ENCODE peak calls at places on chromosomes 5 and 9, in ten cellular contexts. P is ovary; X is Peyer's patch; W is MM.1S; Y is heart left ventricle; G is CD8-positive, alpha-beta T cell; U is body of pancreas; N is cardiac muscle cell; I is tibial artery; R is A549. A is an unnamed sample.

GRCh38 chr9:84266087-84266561 is 74.4 kb downstream of the SLC28A3 start:
- DNase-seq in U (peak), W (no peak), P (no peak), X (no peak), G (no peak), Y (no peak), N (no peak), R (peak), I (no peak), A (no peak)

GRCh38 chr9:114205171-114206015 is 50.1 kb downstream of the COL27A1 start:
- DNase-seq in N (no peak), G (no peak), R (no peak), W (no peak), X (no peak), I (peak), U (no peak), Y (no peak), P (no peak), A (no peak)

GRCh38 chr5:65796269-65796668 is 74.3 kb downstream of the NLN start:
- DNase-seq in N (no peak), X (no peak), Y (no peak), W (no peak), R (no peak), P (no peak), U (no peak), I (no peak), G (no peak), A (no peak)

GRCh38 chr9:121888438-121888775 is 204.7 kb downstream of the TTLL11 start:
- DNase-seq in P (peak), U (peak), R (peak), W (no peak), G (no peak), Y (no peak), N (no peak), X (no peak), I (no peak), A (no peak)

GRCh38 chr5:93299596-93300308 is 281.3 kb downstream of the NR2F1-AS1 start:
- DNase-seq in W (no peak), P (no peak), R (no peak), U (no peak), I (no peak), X (no peak), N (no peak), G (no peak), Y (no peak), A (no peak)

GRCh38 chr5:5609935-5610334 is 187.5 kb downstream of the ICE1 start:
- DNase-seq in U (no peak), I (no peak), W (no peak), P (no peak), Y (no peak), R (no peak), X (no peak), N (no peak), G (no peak), A (no peak)

GRCh38 chr5:179927834-179928233 is 20.1 kb upstream of the TBC1D9B start:
- DNase-seq in N (no peak), I (no peak), W (no peak), P (no peak), Y (no peak), U (no peak), G (no peak), R (no peak), X (no peak), A (no peak)

GRCh38 chr9:72579880-72580570 is 58.6 kb downstream of the TMC1 start:
- DNase-seq in W (no peak), X (no peak), N (no peak), R (no peak), P (no peak), G (no peak), Y (no peak), U (no peak), I (no peak), A (no peak)

GRCh38 chr5:179368806-179369529 is 23.7 kb upstream of the ADAMTS2 start:
- DNase-seq in U (no peak), G (no peak), W (no peak), R (no peak), Y (no peak), P (no peak), I (peak), X (no peak), N (no peak), A (no peak)

GRCh38 chr9:120918931-120919638 is 7.5 kb downstream of the TRAF1 start:
- DNase-seq in U (no peak), Y (no peak), P (no peak), G (no peak), W (no peak), X (no peak), R (no peak), N (peak), I (peak), A (no peak)

GRCh38 chr5:172380992-172381643 is 73.2 kb downstream of the SH3PXD2B start:
- DNase-seq in W (no peak), R (no peak), X (peak), G (no peak), U (peak), Y (peak), P (peak), I (peak), N (no peak), A (no peak)

GRCh38 chr9:33620738-33621439 is 96.8 kb downstream of the ANKRD18B start:
- DNase-seq in U (no peak), X (no peak), I (no peak), W (no peak), P (no peak), Y (no peak), N (peak), G (no peak), R (no peak), A (no peak)

GRCh38 chr9:101093620-101094019 is 65.1 kb downstream of the PLPPR1 start:
- DNase-seq in G (no peak), Y (no peak), P (no peak), N (no peak), I (no peak), X (no peak), R (no peak), W (no peak), U (no peak), A (no peak)

GRCh38 chr9:85978496-85978895 is 37.5 kb downstream of the NAA35 start:
- DNase-seq in N (no peak), Y (no peak), P (no peak), W (no peak), I (no peak), U (no peak), G (no peak), X (no peak), R (no peak), A (no peak)

GRCh38 chr9:70883056-70883455 is 238.4 kb downstream of the TRPM3 start:
- DNase-seq in W (no peak), G (no peak), N (no peak), I (no peak), Y (no peak), P (no peak), R (no peak), X (no peak), U (no peak), A (no peak)

GRCh38 chr5:173318338-173318737 is 9.9 kb downstream of the STC2 start:
- DNase-seq in X (no peak), W (no peak), P (no peak), I (no peak), U (no peak), Y (no peak), R (no peak), N (no peak), G (no peak), A (no peak)

GRCh38 chr5:34053133-34053532 is 10.1 kb upstream of the C1QTNF3 start:
- DNase-seq in N (no peak), I (no peak), U (no peak), W (no peak), P (no peak), X (no peak), Y (no peak), R (no peak), G (no peak), A (no peak)

GRCh38 chr9:116647515-116647809 is 39.6 kb upstream of the TRIM32 start:
- DNase-seq in I (peak), P (no peak), U (peak), N (no peak), G (no peak), X (no peak), R (no peak), W (no peak), Y (peak), A (no peak)

GRCh38 chr5:57386958-57387357 is 95.7 kb downstream of the ACTBL2 start:
- DNase-seq in P (no peak), R (no peak), U (no peak), N (peak), W (no peak), I (no peak), X (no peak), G (no peak), Y (no peak), A (no peak)

GRCh38 chr5:164799391-164799790 is 1294.0 kb downstream of the MAT2B start:
- DNase-seq in W (peak), X (no peak), G (no peak), P (no peak), R (no peak), U (no peak), Y (no peak), N (no peak), I (no peak), A (no peak)

GRCh38 chr9:86353591-86354047 is 591 bp downstream of the TUT7 start:
- DNase-seq in Y (no peak), R (peak), U (peak), P (no peak), X (no peak), I (no peak), N (peak), W (peak), G (no peak), A (peak)

GRCh38 chr5:73230264-73231244 is 57.6 kb downstream of the TMEM174 start:
- DNase-seq in R (no peak), I (no peak), Y (no peak), W (no peak), G (no peak), N (peak), X (no peak), U (no peak), P (no peak), A (no peak)

GRCh38 chr5:65933295-65933694 is 6.9 kb downstream of the ERBIN start:
- DNase-seq in W (no peak), U (no peak), N (no peak), P (no peak), X (no peak), G (no peak), I (no peak), Y (no peak), R (no peak), A (no peak)

GRCh38 chr9:38164659-38165221 is 95.7 kb upstream of the SHB start:
- DNase-seq in N (no peak), P (no peak), R (no peak), X (no peak), U (no peak), I (no peak), G (no peak), W (no peak), Y (no peak), A (no peak)

GRCh38 chr5:87113848-87114247 is 153.8 kb upstream of the RASA1 start:
- DNase-seq in G (no peak), Y (no peak), U (no peak), N (no peak), W (no peak), P (no peak), I (no peak), R (no peak), X (no peak), A (no peak)

GRCh38 chr5:35954175-35954574 is 15.8 kb upstream of the CAPSL start:
- DNase-seq in P (no peak), R (no peak), X (no peak), N (no peak), G (no peak), I (no peak), W (no peak), Y (no peak), U (no peak), A (no peak)

GRCh38 chr5:173454381-173454763 is 126.2 kb upstream of the STC2 start:
- DNase-seq in U (no peak), P (no peak), Y (no peak), I (no peak), X (no peak), N (no peak), R (peak), G (no peak), W (no peak), A (no peak)

GRCh38 chr5:132017316-132017715 is 5.9 kb upstream of the ACSL6 start:
- DNase-seq in R (no peak), U (no peak), Y (no peak), X (no peak), W (peak), P (no peak), G (no peak), I (no peak), N (no peak), A (no peak)

GRCh38 chr9:137411670-137412380 is 11.1 kb downstream of the EXD3 start:
- DNase-seq in U (peak), R (peak), Y (peak), X (peak), G (peak), P (peak), N (no peak), I (peak), W (peak), A (no peak)

GRCh38 chr9:88396836-88397577 is 8.8 kb downstream of the SPIN1 start:
- DNase-seq in I (no peak), U (no peak), P (no peak), W (no peak), X (no peak), N (no peak), Y (no peak), G (no peak), R (no peak), A (no peak)

GRCh38 chr5:15137414-15137813 is 265.8 kb upstream of the ANKH start:
- DNase-seq in W (no peak), Y (no peak), G (no peak), N (no peak), U (no peak), P (no peak), R (no peak), X (no peak), I (no peak), A (no peak)

GRCh38 chr9:87831159-87831558 is 51.5 kb upstream of the SPATA31E1 start:
- DNase-seq in P (no peak), N (no peak), W (no peak), X (no peak), U (no peak), Y (no peak), I (no peak), R (no peak), G (no peak), A (no peak)

GRCh38 chr9:129027685-129028191 is 393 bp downstream of the SH3GLB2 start:
- DNase-seq in Y (no peak), W (peak), G (peak), R (peak), U (peak), N (no peak), P (peak), X (peak), I (peak), A (peak)

GRCh38 chr9:135498381-135499126 is 1.9 kb upstream of the MRPS2 start:
- DNase-seq in I (no peak), Y (no peak), W (no peak), U (no peak), G (no peak), X (no peak), R (no peak), N (no peak), P (no peak), A (no peak)

DNA sequence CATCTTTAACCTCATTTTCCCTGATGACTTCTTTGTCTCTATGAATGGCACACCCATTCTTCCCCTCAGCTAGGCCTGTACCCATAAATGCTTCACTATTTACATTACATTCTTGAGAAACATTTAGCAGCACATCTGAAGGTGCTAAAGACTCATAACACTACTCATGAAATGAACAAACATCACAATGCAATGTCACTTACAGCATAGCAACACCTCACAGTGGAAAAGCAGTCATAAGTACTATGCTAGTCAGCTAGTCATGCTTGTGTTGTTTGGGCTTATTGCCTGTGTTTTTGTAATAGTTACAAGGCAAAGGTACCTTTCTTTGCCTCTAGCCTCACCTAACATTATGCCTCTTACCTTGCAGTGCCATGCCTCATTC is 228.9 kb downstream of the KIAA0825 start:
- DNase-seq in W (no peak), N (no peak), R (no peak), X (no peak), P (no peak), I (no peak), G (no peak), Y (no peak), U (no peak), A (no peak)
- TF ChIP-seq CTCF in W (no peak), N (no peak), R (no peak), X (no peak), P (no peak), I (no peak), G (no peak), Y (no peak), U (no peak), A (no peak)

GRCh38 chr5:54743581-54743980 is 226.0 kb downstream of the SNX18 start:
- DNase-seq in U (no peak), R (no peak), N (no peak), Y (no peak), G (no peak), I (no peak), X (no peak), W (no peak), P (no peak), A (no peak)

GRCh38 chr5:54746346-54746745 is 228.8 kb downstream of the SNX18 start:
- DNase-seq in N (no peak), U (no peak), P (no peak), R (no peak), X (no peak), I (no peak), G (no peak), Y (no peak), W (no peak), A (no peak)

GRCh38 chr5:54745599-54745998 is 228.0 kb downstream of the SNX18 start:
- DNase-seq in I (no peak), W (no peak), X (no peak), U (no peak), Y (no peak), G (no peak), N (no peak), R (no peak), P (peak), A (no peak)

GRCh38 chr5:54742417-54742889 is 224.9 kb downstream of the SNX18 start:
- DNase-seq in I (no peak), X (no peak), U (peak), Y (no peak), G (no peak), N (peak), W (peak), R (peak), P (no peak), A (no peak)

DNA sequence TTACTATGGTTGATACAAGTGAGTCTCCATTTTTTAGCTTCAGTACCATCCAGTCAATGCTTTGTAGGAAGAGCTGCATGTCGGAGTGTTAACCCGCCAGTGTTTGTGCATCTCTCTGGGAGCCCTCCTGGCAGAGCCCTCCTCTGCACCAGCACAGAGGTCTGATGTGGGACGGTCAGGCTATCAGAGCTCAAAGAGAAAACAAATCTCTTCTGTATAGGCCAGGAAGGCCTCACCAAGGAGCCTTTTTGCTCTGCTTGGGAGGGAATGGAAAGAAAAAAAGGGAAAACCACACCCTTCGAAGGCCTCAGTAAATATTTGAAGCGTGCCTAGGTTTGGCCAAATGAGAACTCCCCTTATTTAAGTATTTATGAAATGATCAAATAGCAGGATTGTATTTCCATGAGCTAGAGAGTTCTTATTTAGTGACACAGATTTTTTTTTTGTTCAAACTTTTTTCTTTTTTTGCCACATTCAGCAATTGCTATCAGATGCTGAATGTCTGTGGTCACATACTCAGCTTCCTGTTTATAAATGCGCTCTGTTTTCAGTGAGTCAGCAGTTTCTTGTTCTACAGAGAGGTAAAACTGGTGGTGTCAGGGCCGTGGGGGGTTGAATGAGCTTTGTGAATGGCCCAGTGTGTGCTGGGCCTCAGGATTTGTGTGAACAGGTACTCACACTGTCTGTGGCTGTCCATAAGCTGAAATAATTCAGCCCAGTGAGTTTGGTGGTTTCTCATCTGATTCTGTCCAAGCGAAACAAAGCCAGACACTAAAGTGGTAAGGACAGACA is 226.6 kb downstream of the SNX18 start:
- DNase-seq in I (no peak), G (peak), U (peak), P (no peak), R (no peak), N (no peak), Y (no peak), W (peak), X (peak), A (no peak)
- H3K27ac ChIP-seq in I (peak), G (no peak), U (no peak), P (peak), R (no peak), N (peak), Y (peak), W (peak), X (peak), A (no peak)

GRCh38 chr5:159083532-159083931 is 16.2 kb downstream of the EBF1 start:
- DNase-seq in U (no peak), P (no peak), Y (no peak), G (no peak), N (no peak), I (no peak), R (no peak), W (no peak), X (no peak), A (no peak)
- TF ChIP-seq CTCF in U (no peak), P (no peak), Y (no peak), G (no peak), N (no peak), I (no peak), R (no peak), W (no peak), X (no peak), A (no peak)

GRCh38 chr9:107375651-107376369 is 92.7 kb downstream of the RAD23B start:
- DNase-seq in N (peak), Y (no peak), I (no peak), U (no peak), P (no peak), G (no peak), X (no peak), R (no peak), W (no peak), A (no peak)
- H3K27ac ChIP-seq in N (no peak), Y (peak), I (no peak), U (no peak), P (no peak), G (no peak), X (no peak), R (no peak), W (no peak), A (no peak)

GRCh38 chr5:149150457-149150856 is 9.2 kb downstream of the ABLIM3 start:
- DNase-seq in R (no peak), W (no peak), G (no peak), U (no peak), N (no peak), P (no peak), X (no peak), I (no peak), Y (no peak), A (no peak)

GRCh38 chr5:149152317-149152746 is 11.0 kb downstream of the ABLIM3 start:
- DNase-seq in I (no peak), N (no peak), R (peak), U (peak), P (no peak), Y (no peak), X (no peak), G (no peak), W (no peak), A (no peak)

GRCh38 chr5:149153193-149153750 is 12.0 kb downstream of the ABLIM3 start:
- DNase-seq in X (no peak), P (no peak), R (no peak), W (no peak), I (no peak), G (no peak), U (no peak), N (no peak), Y (no peak), A (no peak)

GRCh38 chr5:149149942-149150341 is 8.6 kb downstream of the ABLIM3 start:
- DNase-seq in N (no peak), X (no peak), P (no peak), G (no peak), I (no peak), Y (no peak), U (no peak), W (no peak), R (no peak), A (no peak)

GRCh38 chr5:149151717-149152116 is 10.4 kb downstream of the ABLIM3 start:
- DNase-seq in U (no peak), X (no peak), Y (no peak), N (no peak), P (no peak), I (no peak), R (no peak), W (peak), G (no peak), A (no peak)
- TF ChIP-seq CTCF in U (no peak), X (no peak), Y (no peak), N (peak), P (no peak), I (no peak), R (peak), W (peak), G (no peak), A (no peak)

DNA sequence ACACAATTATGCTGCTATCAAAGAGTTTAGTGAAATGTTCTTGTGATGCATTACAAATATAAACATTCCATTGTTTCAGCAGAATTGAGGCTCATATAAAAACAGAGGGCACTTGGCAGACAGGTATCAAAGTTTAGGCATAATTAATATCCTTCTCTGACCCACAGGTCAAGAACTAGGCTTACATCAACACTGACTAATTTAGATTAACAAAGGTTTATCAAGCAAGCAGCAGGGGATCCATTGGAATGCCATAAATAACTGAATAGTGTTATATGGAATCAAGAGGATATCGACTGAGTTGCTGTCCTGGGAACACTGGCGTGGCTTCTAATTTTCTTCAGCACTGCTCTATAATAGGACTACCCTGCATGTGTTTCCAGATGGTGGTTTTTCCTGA is 414.5 kb upstream of the ARRDC3 start:
- DNase-seq in I (no peak), W (no peak), P (no peak), U (no peak), Y (no peak), X (no peak), R (no peak), G (no peak), N (no peak), A (no peak)
- H3K27ac ChIP-seq in I (no peak), W (no peak), P (no peak), U (no peak), Y (no peak), X (no peak), R (no peak), G (no peak), N (no peak), A (no peak)

A was measured in WERI-Rb-1.